ENCODE peak calls at places on chromosomes 2 and 18, in six cellular contexts. P is coronary artery, V is AG04450, D is GM06990, Y is HFF-Myc, A is endodermal cell. R is an unnamed sample.

GRCh38 chr2:111986116-111986900 is 68.8 kb upstream of the TMEM87B start:
- DNase-seq in Y (no peak), A (peak; percentile 30), P (no peak), D (no peak), V (no peak), R (no peak)

GRCh38 chr2:70789304-70790078 is 952 bp downstream of the FIGLA start:
- DNase-seq in A (peak; percentile 95), D (peak; percentile 45), Y (peak; percentile 9), P (no peak), V (no peak), R (no peak)

GRCh38 chr2:12603781-12604180 is 113.0 kb upstream of the TRIB2 start:
- DNase-seq in D (no peak), P (no peak), A (no peak), V (no peak), Y (no peak), R (no peak)

GRCh38 chr2:136115183-136115751 is 2.7 kb downstream of the CXCR4 start:
- DNase-seq in V (no peak), A (no peak), P (no peak), Y (no peak), D (no peak), R (no peak)

GRCh38 chr2:115163572-115163971 is 721.1 kb downstream of the DPP10 start:
- DNase-seq in P (no peak), D (no peak), Y (no peak), A (peak; percentile 53), V (no peak), R (no peak)

GRCh38 chr2:17298453-17298852 is 219.8 kb downstream of the RAD51AP2 start:
- DNase-seq in A (no peak), P (no peak), D (no peak), Y (no peak), V (no peak), R (no peak)

GRCh38 chr18:76259012-76259568 is 236.0 kb downstream of the ZNF516 start:
- DNase-seq in D (no peak), Y (no peak), A (peak; percentile 74), V (no peak), P (no peak), R (no peak)

GRCh38 chr2:11215407-11215806 is 60.1 kb downstream of the SLC66A3 start:
- DNase-seq in V (no peak), D (no peak), P (no peak), A (no peak), Y (no peak), R (no peak)

GRCh38 chr2:174322139-174322538 is 12.6 kb upstream of the SP9 start:
- DNase-seq in A (no peak), Y (no peak), V (no peak), P (no peak), D (no peak), R (no peak)

GRCh38 chr2:202378001-202378400 is 1.9 kb downstream of the BMPR2 start:
- DNase-seq in P (no peak), V (no peak), A (no peak), Y (no peak), D (no peak), R (no peak)

GRCh38 chr2:65377556-65378307 is 54.7 kb downstream of the SPRED2 start:
- DNase-seq in D (no peak), V (no peak), P (no peak), A (peak; percentile 64), Y (peak; percentile 76), R (peak; percentile 46)

GRCh38 chr2:37877457-37878315 is 47.4 kb upstream of the RMDN2 start:
- DNase-seq in P (no peak), A (no peak), V (no peak), D (no peak), Y (peak; percentile 47), R (no peak)

GRCh38 chr2:90221300-90221651 is 1529.8 kb downstream of the RPIA start:
- DNase-seq in V (no peak), P (no peak), A (no peak), Y (no peak), D (no peak), R (no peak)

GRCh38 chr2:224263571-224264043 is 138.3 kb downstream of the FAM124B start:
- DNase-seq in P (no peak), Y (no peak), D (no peak), A (no peak), V (no peak), R (no peak)

GRCh38 chr2:102256281-102256680 is 55.1 kb upstream of the IL1RL1 start:
- DNase-seq in A (no peak), V (no peak), P (no peak), D (no peak), Y (no peak), R (no peak)

GRCh38 chr18:32750328-32750727 is 22.5 kb downstream of the KLHL14 start:
- DNase-seq in P (no peak), Y (no peak), V (no peak), D (no peak), A (no peak), R (no peak)

GRCh38 chr2:77834360-77835002 is 312.3 kb upstream of the LRRTM4 start:
- DNase-seq in A (no peak), Y (no peak), D (no peak), P (no peak), V (no peak), R (no peak)

GRCh38 chr2:157903626-157904025 is 27.5 kb upstream of the ACVR1 start:
- DNase-seq in A (no peak), Y (no peak), D (no peak), V (no peak), P (no peak), R (no peak)

GRCh38 chr2:136022747-136023146 is 37.3 kb upstream of the DARS1 start:
- DNase-seq in Y (no peak), V (no peak), A (no peak), P (no peak), D (no peak), R (no peak)

GRCh38 chr2:9554841-9555337 is 741 bp downstream of the ADAM17 start:
- DNase-seq in P (no peak), V (peak; percentile 59), D (no peak), A (no peak), Y (peak; percentile 51), R (no peak)

GRCh38 chr2:42794271-42795046 is 2.1 kb upstream of the HAAO start:
- DNase-seq in P (no peak), A (peak; percentile 89), V (no peak), D (peak; percentile 57), Y (no peak), R (no peak)

GRCh38 chr2:109256921-109257320 is 127.9 kb downstream of the SH3RF3 start:
- DNase-seq in A (no peak), D (no peak), Y (no peak), P (no peak), V (no peak), R (no peak)

GRCh38 chr2:224983719-224984388 is 58.4 kb downstream of the DOCK10 start:
- DNase-seq in Y (peak; percentile 32), V (no peak), P (no peak), D (no peak), A (no peak), R (no peak)

GRCh38 chr18:13136056-13136688 is 82.4 kb upstream of the LDLRAD4 start:
- DNase-seq in P (no peak), Y (no peak), D (peak; percentile 36), A (no peak), V (no peak), R (no peak)

DNA sequence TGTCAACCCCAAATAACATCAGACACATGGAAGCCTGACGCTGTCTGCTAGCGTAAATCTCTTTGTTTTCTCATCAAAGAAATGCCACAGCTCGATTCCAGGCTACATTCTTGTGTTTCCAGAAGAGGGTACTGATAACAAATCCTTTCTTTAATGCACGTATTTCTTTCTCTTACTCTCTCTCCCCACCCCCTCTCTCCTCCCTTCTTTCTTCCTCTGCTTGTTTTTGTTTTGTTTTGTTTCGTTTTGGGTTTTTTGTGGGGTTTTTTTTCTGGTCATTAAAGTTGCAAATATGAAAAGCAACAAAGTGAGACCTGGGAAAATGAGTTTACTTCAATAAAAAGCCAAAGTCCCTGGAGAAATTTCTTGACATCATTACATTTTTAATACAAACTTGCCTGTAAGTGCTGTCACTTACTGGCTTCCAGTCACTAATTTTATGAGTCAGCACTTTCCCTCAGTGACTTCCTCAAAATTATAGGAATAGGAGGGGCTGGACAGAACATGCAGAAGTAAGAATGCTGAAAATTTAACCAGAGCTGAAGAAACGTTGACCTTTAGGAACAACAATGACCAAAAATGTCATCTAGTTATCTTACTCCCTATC is 106.7 kb upstream of the NABP1 start:
- DNase-seq in D (peak; percentile 30), P (no peak), Y (peak; percentile 62), A (no peak), V (peak; percentile 30), R (peak; percentile 52)
- H3K4me3 ChIP-seq in D (no peak overlapping the region), P (peak overlapping the region; percentile 21), Y (no peak overlapping the region), A (no peak overlapping the region), V (no peak overlapping the region), R (peak overlapping the region; percentile 13)

GRCh38 chr2:166513952-166514351 is 19.9 kb upstream of the SCN7A start:
- DNase-seq in V (no peak), D (no peak), A (no peak), P (no peak), Y (no peak), R (no peak)

GRCh38 chr2:166518634-166519390 is 24.8 kb upstream of the SCN7A start:
- DNase-seq in P (no peak), Y (no peak), V (no peak), A (no peak), D (no peak), R (no peak)

GRCh38 chr2:166517533-166517932 is 23.5 kb upstream of the SCN7A start:
- DNase-seq in V (no peak), D (no peak), A (no peak), P (no peak), Y (no peak), R (no peak)

GRCh38 chr2:166519391-166519962 is 25.4 kb upstream of the SCN7A start:
- DNase-seq in A (peak; percentile 58), Y (no peak), V (no peak), D (no peak), P (no peak), R (no peak)

GRCh38 chr2:166516712-166517303 is 22.8 kb upstream of the SCN7A start:
- DNase-seq in Y (no peak), V (peak; percentile 18), D (no peak), A (peak; percentile 68), P (no peak), R (no peak)
- TF ChIP-seq CTCF in Y (peak; percentile 60), V (peak; percentile 84), D (peak; percentile 48), A (peak; percentile 86), P (peak; percentile 44), R (peak; percentile 75)

GRCh38 chr2:129179199-129179598 is 800.3 kb upstream of the RAB6C start:
- DNase-seq in A (no peak), V (no peak), D (no peak), Y (no peak), P (no peak), R (no peak)
- H3K4me3 ChIP-seq in A (no peak overlapping the region), V (no peak overlapping the region), D (no peak overlapping the region), Y (no peak overlapping the region), P (no peak overlapping the region), R (no peak overlapping the region)

GRCh38 chr2:172996387-172996961 is 79.2 kb upstream of the MAP3K20 start:
- DNase-seq in A (no peak), P (no peak), D (no peak), V (no peak), Y (no peak), R (no peak)

GRCh38 chr2:172998547-172998946 is 77.1 kb upstream of the MAP3K20 start:
- DNase-seq in A (no peak), Y (no peak), V (no peak), P (no peak), D (no peak), R (no peak)

GRCh38 chr2:172993924-172994717 is 81.5 kb upstream of the MAP3K20 start:
- DNase-seq in A (no peak), P (no peak), D (no peak), Y (no peak), V (no peak), R (no peak)

GRCh38 chr2:172997031-172997430 is 78.6 kb upstream of the MAP3K20 start:
- DNase-seq in D (no peak), A (no peak), P (no peak), V (no peak), Y (no peak), R (no peak)

GRCh38 chr2:172995323-172996244 is 80.1 kb upstream of the MAP3K20 start:
- DNase-seq in A (no peak), V (peak; percentile 87), D (no peak), Y (peak; percentile 70), P (no peak), R (peak; percentile 82)
- TF ChIP-seq CTCF in A (peak; percentile 58), V (peak; percentile 58), D (no peak), Y (peak; percentile 19), P (no peak), R (peak; percentile 53)